ENCODE peak calls at places on chromosomes 3 and 15, in eight cellular contexts. R is fibroblast of lung; E is left ventricle myocardium inferior; K is CD8-positive, alpha-beta memory T cell; W is pancreas; J is lung; U is A549; G is mesendoderm. T is an unnamed sample.

GRCh38 chr15:49366496-49366895 is 56.5 kb upstream of the FGF7 start:
- DNase-seq in R (no peak), E (no peak), K (no peak), W (no peak), J (no peak), U (no peak), G (no peak), T (no peak)

GRCh38 chr3:4894891-4895530 is 84.2 kb upstream of the BHLHE40 start:
- DNase-seq in R (no peak), E (no peak), K (no peak), W (no peak), J (no peak), U (no peak), G (no peak), T (no peak)

GRCh38 chr3:133742351-133743091 is 3.7 kb upstream of the TF start:
- DNase-seq in R (peak), E (no peak), K (no peak), W (no peak), J (no peak), U (peak), G (no peak), T (peak)

GRCh38 chr15:49823987-49824538 is 203.2 kb downstream of the DTWD1 start:
- DNase-seq in R (no peak), E (no peak), K (no peak), W (no peak), J (no peak), U (peak), G (no peak), T (no peak)

GRCh38 chr3:50517721-50518206 is 14.3 kb upstream of the CACNA2D2 start:
- DNase-seq in R (no peak), E (no peak), K (no peak), W (no peak), J (no peak), U (no peak), G (no peak), T (no peak)

GRCh38 chr3:138493804-138494606 is 59.6 kb downstream of the ESYT3 start:
- DNase-seq in R (peak), E (no peak), K (no peak), W (no peak), J (no peak), U (peak), G (no peak), T (no peak)

GRCh38 chr3:65284971-65285370 is 597.2 kb upstream of the ADAMTS9 start:
- DNase-seq in R (peak), E (no peak), K (no peak), W (no peak), J (no peak), U (peak), G (peak), T (no peak)

GRCh38 chr15:87916208-87916607 is 340.3 kb downstream of the NTRK3 start:
- DNase-seq in R (no peak), E (no peak), K (no peak), W (no peak), J (no peak), U (no peak), G (no peak), T (no peak)

GRCh38 chr3:44909063-44909462 is 34.7 kb downstream of the TGM4 start:
- DNase-seq in R (no peak), E (no peak), K (no peak), W (no peak), J (no peak), U (no peak), G (no peak), T (no peak)

GRCh38 chr3:184727357-184728060 is 15.6 kb upstream of the MAGEF1 start:
- DNase-seq in R (peak), E (peak), K (no peak), W (peak), J (peak), U (peak), G (peak), T (peak)

GRCh38 chr3:172260381-172260780 is 187.9 kb downstream of the GHSR start:
- DNase-seq in R (no peak), E (no peak), K (no peak), W (no peak), J (no peak), U (no peak), G (no peak), T (no peak)

GRCh38 chr3:38059148-38059547 is 20.1 kb downstream of the DLEC1 start:
- DNase-seq in R (no peak), E (no peak), K (no peak), W (no peak), J (no peak), U (no peak), G (no peak), T (no peak)

GRCh38 chr3:162721736-162722135 is 1225.1 kb downstream of the OTOL1 start:
- DNase-seq in R (no peak), E (no peak), K (no peak), W (no peak), J (no peak), U (peak), G (peak), T (no peak)

GRCh38 chr3:179943097-179943880 is 93.4 kb downstream of the PEX5L start:
- DNase-seq in R (no peak), E (no peak), K (no peak), W (no peak), J (no peak), U (no peak), G (no peak), T (no peak)

GRCh38 chr3:140093742-140094141 is 158.8 kb downstream of the CLSTN2 start:
- DNase-seq in R (peak), E (peak), K (no peak), W (peak), J (peak), U (no peak), G (no peak), T (no peak)

GRCh38 chr3:124113475-124113874 is 121.6 kb upstream of the ROPN1 start:
- DNase-seq in R (no peak), E (no peak), K (no peak), W (no peak), J (no peak), U (no peak), G (no peak), T (no peak)

GRCh38 chr15:47484119-47484518 is 233.2 kb upstream of the SEMA6D start:
- DNase-seq in R (peak), E (no peak), K (no peak), W (no peak), J (no peak), U (no peak), G (peak), T (no peak)

GRCh38 chr3:111087924-111088469 is 16.4 kb downstream of the NECTIN3 start:
- DNase-seq in R (no peak), E (no peak), K (no peak), W (no peak), J (no peak), U (no peak), G (peak), T (no peak)

GRCh38 chr3:47780727-47781325 is 867 bp downstream of the SMARCC1 start:
- DNase-seq in R (peak), E (no peak), K (no peak), W (no peak), J (no peak), U (peak), G (no peak), T (no peak)

GRCh38 chr3:137709011-137709601 is 55.0 kb upstream of the SOX14 start:
- DNase-seq in R (no peak), E (no peak), K (no peak), W (no peak), J (no peak), U (peak), G (peak), T (no peak)

GRCh38 chr3:133872781-133873180 is 22.9 kb downstream of the RAB6B start:
- DNase-seq in R (no peak), E (no peak), K (no peak), W (no peak), J (no peak), U (no peak), G (no peak), T (no peak)

GRCh38 chr15:64699767-64700388 is 75.5 kb downstream of the RBPMS2 start:
- DNase-seq in R (peak), E (peak), K (no peak), W (peak), J (peak), U (no peak), G (peak), T (no peak)

GRCh38 chr3:27712136-27713065 is 9.7 kb downstream of the EOMES start:
- DNase-seq in R (peak), E (peak), K (peak), W (peak), J (peak), U (peak), G (peak), T (peak)

GRCh38 chr3:23421811-23422510 is 218.8 kb downstream of the UBE2E2 start:
- DNase-seq in R (peak), E (no peak), K (no peak), W (no peak), J (no peak), U (no peak), G (no peak), T (no peak)

GRCh38 chr15:31074321-31074720 is 27.2 kb downstream of the TRPM1 start:
- DNase-seq in R (no peak), E (no peak), K (no peak), W (no peak), J (no peak), U (no peak), G (no peak), T (no peak)

GRCh38 chr15:77002954-77003912 is 8.3 kb downstream of the PSTPIP1 start:
- DNase-seq in R (no peak), E (peak), K (peak), W (no peak), J (peak), U (no peak), G (no peak), T (no peak)

GRCh38 chr3:112752092-112752512 is 94.6 kb downstream of the CD200R1L start:
- DNase-seq in R (no peak), E (no peak), K (no peak), W (no peak), J (no peak), U (peak), G (no peak), T (no peak)

GRCh38 chr3:102177075-102177755 is 257.6 kb upstream of the ZPLD1 start:
- DNase-seq in R (no peak), E (no peak), K (no peak), W (no peak), J (no peak), U (no peak), G (no peak), T (no peak)

GRCh38 chr15:78024883-78025282 is 52.6 kb downstream of the TBC1D2B start:
- DNase-seq in R (no peak), E (no peak), K (no peak), W (no peak), J (no peak), U (no peak), G (no peak), T (no peak)

GRCh38 chr3:117052356-117052755 is 342.8 kb downstream of the TUSC7 start:
- DNase-seq in R (peak), E (no peak), K (no peak), W (no peak), J (no peak), U (no peak), G (no peak), T (no peak)

GRCh38 chr15:52097176-52097575 is 15.4 kb downstream of the BCL2L10 start:
- DNase-seq in R (no peak), E (no peak), K (no peak), W (no peak), J (no peak), U (no peak), G (no peak), T (no peak)

GRCh38 chr3:173502983-173503568 is 105.5 kb downstream of the NLGN1 start:
- DNase-seq in R (peak), E (no peak), K (no peak), W (no peak), J (no peak), U (no peak), G (no peak), T (no peak)

GRCh38 chr15:58165661-58166060 is 27.5 kb downstream of the AQP9 start:
- DNase-seq in R (peak), E (peak), K (no peak), W (peak), J (peak), U (no peak), G (no peak), T (no peak)

GRCh38 chr3:88059380-88060160 is 515 bp downstream of the ZNF654 start:
- DNase-seq in R (no peak), E (no peak), K (peak), W (no peak), J (no peak), U (no peak), G (peak), T (no peak)

GRCh38 chr3:44762170-44762677 is 630 bp downstream of the KIF15 start:
- DNase-seq in R (peak), E (no peak), K (no peak), W (no peak), J (no peak), U (no peak), G (no peak), T (no peak)

GRCh38 chr15:50262533-50262932 is 3.0 kb downstream of the HDC start:
- DNase-seq in R (no peak), E (no peak), K (peak), W (no peak), J (no peak), U (no peak), G (no peak), T (no peak)

DNA sequence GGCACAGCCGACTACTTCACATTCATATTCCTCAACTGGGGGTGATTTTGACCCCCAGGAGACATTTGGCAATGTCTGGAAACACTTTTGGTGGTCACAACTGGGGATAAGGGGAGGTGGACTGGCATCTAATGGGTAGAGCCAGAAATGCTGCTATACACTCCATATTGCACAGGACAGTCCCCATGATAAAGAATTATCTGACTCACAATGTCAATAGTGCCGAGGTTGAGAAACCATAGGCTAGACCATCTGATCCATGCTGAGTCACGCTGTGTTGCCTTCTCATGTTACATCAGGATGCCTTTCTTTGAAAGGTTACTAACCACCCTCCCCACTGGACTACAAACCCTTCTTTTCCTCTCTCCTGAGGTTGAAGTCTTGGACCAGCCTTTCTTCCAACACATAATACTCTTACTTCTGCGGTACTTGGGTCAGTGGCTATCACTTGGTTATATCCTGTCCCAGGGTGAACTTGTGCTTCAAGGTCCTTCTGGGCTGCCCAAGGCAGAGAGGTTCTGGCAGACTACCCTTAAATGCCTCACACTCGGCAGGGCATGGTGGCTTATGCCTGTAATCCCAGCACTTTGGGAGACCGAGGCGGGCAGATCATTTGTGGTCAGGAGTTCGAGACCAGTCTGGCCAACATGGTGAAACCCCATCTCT is 68.8 kb downstream of the CTNNB1 start:
- DNase-seq in R (peak), E (no peak), K (no peak), W (no peak), J (no peak), U (peak), G (peak), T (no peak)
- H3K27ac ChIP-seq in R (no peak), E (no peak), K (no peak), W (no peak), J (no peak), U (peak), G (no peak), T (no peak)

GRCh38 chr15:40063563-40064011 is 24.6 kb upstream of the SRP14 start:
- DNase-seq in R (peak), E (no peak), K (no peak), W (no peak), J (no peak), U (peak), G (no peak), T (peak)
- H3K27ac ChIP-seq in R (peak), E (no peak), K (no peak), W (no peak), J (no peak), U (peak), G (peak), T (no peak)

DNA sequence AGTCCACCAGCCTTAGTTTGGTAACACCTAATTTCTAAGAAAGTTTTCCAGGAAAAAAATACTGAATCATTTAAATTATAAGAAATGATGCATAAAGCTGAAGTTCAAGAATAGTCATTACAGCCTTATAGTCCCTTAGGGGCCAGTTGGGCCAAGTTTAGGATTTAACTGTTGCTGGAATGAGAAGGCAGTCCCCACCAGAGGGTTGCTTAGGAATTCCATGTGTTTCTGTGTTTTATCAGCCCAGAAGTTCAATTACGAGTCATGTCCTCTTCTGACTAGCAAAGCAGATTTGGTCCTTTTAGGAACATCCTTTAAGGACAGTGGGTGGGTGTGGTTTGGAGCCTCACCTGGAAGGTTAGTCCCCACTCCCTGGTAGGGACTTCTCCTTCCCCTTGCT is 57.0 kb upstream of the NR2E3 start:
- DNase-seq in R (peak), E (no peak), K (no peak), W (no peak), J (no peak), U (peak), G (no peak), T (no peak)
- H3K27ac ChIP-seq in R (peak), E (no peak), K (no peak), W (no peak), J (peak), U (peak), G (no peak), T (no peak)

GRCh38 chr15:98666441-98666840 is 18.1 kb downstream of the IGF1R start:
- DNase-seq in R (no peak), E (no peak), K (no peak), W (no peak), J (no peak), U (no peak), G (no peak), T (no peak)

GRCh38 chr15:98667521-98668179 is 19.3 kb downstream of the IGF1R start:
- DNase-seq in R (no peak), E (no peak), K (no peak), W (no peak), J (no peak), U (no peak), G (peak), T (no peak)

GRCh38 chr15:98668566-98669308 is 20.4 kb downstream of the IGF1R start:
- DNase-seq in R (peak), E (no peak), K (no peak), W (no peak), J (no peak), U (no peak), G (no peak), T (no peak)

GRCh38 chr15:98669638-98670037 is 21.3 kb downstream of the IGF1R start:
- DNase-seq in R (no peak), E (no peak), K (no peak), W (no peak), J (no peak), U (no peak), G (no peak), T (no peak)

DNA sequence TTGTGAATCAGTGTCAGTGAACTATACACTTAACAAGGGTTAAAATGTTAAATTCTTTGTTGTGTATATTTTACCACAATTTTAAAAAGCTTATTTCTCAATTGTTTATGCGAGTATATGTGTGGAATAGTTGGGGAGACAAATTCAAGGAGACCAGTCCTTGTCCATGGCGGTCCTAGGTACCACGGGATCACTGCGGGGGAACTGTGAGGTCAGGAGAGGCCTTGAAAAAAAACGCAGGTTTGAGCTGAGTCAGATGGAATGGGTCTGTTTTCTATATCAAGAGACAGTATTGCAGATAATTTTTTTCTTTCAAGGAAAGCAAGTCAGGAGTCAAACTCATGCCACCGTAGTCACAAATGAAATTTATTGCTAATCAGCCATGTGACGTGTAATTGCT is 18.5 kb downstream of the IGF1R start:
- DNase-seq in R (no peak), E (no peak), K (no peak), W (no peak), J (no peak), U (no peak), G (no peak), T (no peak)
- H3K27ac ChIP-seq in R (no peak), E (peak), K (no peak), W (no peak), J (no peak), U (no peak), G (no peak), T (no peak)